ENCODE peak calls at places on chromosome X, in nine cellular contexts. N, Z, D, U, T, W, H, G and A are unnamed samples.

GRCh38 chrX:23844502-23845138 is 61.6 kb downstream of the SAT1 start:
- DNase-seq in N (peak), Z (no peak), D (no peak), U (peak), T (peak), W (no peak), H (no peak), G (peak), A (no peak)

GRCh38 chrX:136156560-136157117 is 9.3 kb downstream of the FHL1 start:
- DNase-seq in N (no peak), Z (no peak), D (no peak), U (no peak), T (no peak), W (no peak), H (no peak), G (no peak), A (no peak)

GRCh38 chrX:143304518-143304917 is 212.8 kb downstream of the SPANXN3 start:
- DNase-seq in N (no peak), Z (no peak), D (no peak), U (no peak), T (no peak), W (no peak), H (no peak), G (no peak), A (no peak)

GRCh38 chrX:2888309-2888708 is 40.8 kb downstream of the ARSD start:
- DNase-seq in N (peak), Z (no peak), D (no peak), U (no peak), T (no peak), W (no peak), H (no peak), G (no peak), A (no peak)

GRCh38 chrX:46582964-46583363 is 9.4 kb downstream of the CHST7 start:
- DNase-seq in N (peak), Z (no peak), D (no peak), U (peak), T (no peak), W (peak), H (no peak), G (peak), A (peak)

GRCh38 chrX:155745792-155746191 is 133.0 kb upstream of the TMLHE start:
- DNase-seq in N (peak), Z (no peak), D (no peak), U (peak), T (peak), W (no peak), H (no peak), G (peak), A (peak)

GRCh38 chrX:1248381-1249061 is 20.1 kb upstream of the CSF2RA start:
- DNase-seq in N (no peak), Z (peak), D (no peak), U (no peak), T (peak), W (no peak), H (no peak), G (no peak), A (no peak)

GRCh38 chrX:20378291-20378920 is 111.7 kb upstream of the RPS6KA3 start:
- DNase-seq in N (no peak), Z (no peak), D (no peak), U (peak), T (no peak), W (no peak), H (no peak), G (no peak), A (no peak)

GRCh38 chrX:42119076-42119475 is 195.7 kb upstream of the CASK start:
- DNase-seq in N (peak), Z (no peak), D (no peak), U (peak), T (no peak), W (no peak), H (no peak), G (peak), A (peak)

GRCh38 chrX:19810370-19810769 is 77.0 kb downstream of the SH3KBP1 start:
- DNase-seq in N (peak), Z (no peak), D (no peak), U (no peak), T (no peak), W (no peak), H (no peak), G (no peak), A (no peak)

GRCh38 chrX:97740886-97741285 is 857.2 kb downstream of the RPA4 start:
- DNase-seq in N (no peak), Z (no peak), D (no peak), U (peak), T (no peak), W (no peak), H (no peak), G (no peak), A (no peak)

GRCh38 chrX:134186362-134187121 is 50.4 kb upstream of the CCDC160 start:
- DNase-seq in N (no peak), Z (no peak), D (no peak), U (no peak), T (peak), W (no peak), H (no peak), G (no peak), A (no peak)

GRCh38 chrX:118552501-118552900 is 56.9 kb downstream of the DOCK11 start:
- DNase-seq in N (peak), Z (no peak), D (no peak), U (peak), T (no peak), W (no peak), H (no peak), G (peak), A (peak)

GRCh38 chrX:22950278-22951266 is 49.2 kb upstream of the DDX53 start:
- DNase-seq in N (peak), Z (no peak), D (peak), U (peak), T (no peak), W (peak), H (no peak), G (peak), A (peak)

GRCh38 chrX:55201930-55202579 is 18.1 kb upstream of the PAGE5 start:
- DNase-seq in N (no peak), Z (no peak), D (no peak), U (peak), T (no peak), W (no peak), H (no peak), G (peak), A (no peak)

GRCh38 chrX:34299451-34299967 is 167.4 kb upstream of the FAM47A start:
- DNase-seq in N (no peak), Z (no peak), D (no peak), U (no peak), T (no peak), W (no peak), H (no peak), G (no peak), A (no peak)

GRCh38 chrX:115054876-115055275 is 37.5 kb upstream of the IL13RA2 start:
- DNase-seq in N (no peak), Z (no peak), D (no peak), U (peak), T (no peak), W (no peak), H (no peak), G (no peak), A (no peak)

GRCh38 chrX:74262472-74263209 is 41.3 kb upstream of the ZCCHC13 start:
- DNase-seq in N (no peak), Z (no peak), D (no peak), U (no peak), T (no peak), W (no peak), H (no peak), G (no peak), A (no peak)

GRCh38 chrX:130994671-130995070 is 63.5 kb upstream of the ARHGAP36 start:
- DNase-seq in N (peak), Z (no peak), D (no peak), U (peak), T (peak), W (no peak), H (no peak), G (peak), A (peak)

GRCh38 chrX:123818243-123818642 is 41.6 kb upstream of the XIAP start:
- DNase-seq in N (peak), Z (no peak), D (no peak), U (peak), T (no peak), W (no peak), H (no peak), G (peak), A (no peak)

GRCh38 chrX:10387011-10387410 is 230.2 kb downstream of the CLCN4 start:
- DNase-seq in N (peak), Z (no peak), D (no peak), U (peak), T (no peak), W (no peak), H (no peak), G (peak), A (no peak)

GRCh38 chrX:15848576-15848975 is 6.0 kb downstream of the AP1S2 start:
- DNase-seq in N (no peak), Z (no peak), D (no peak), U (peak), T (no peak), W (no peak), H (no peak), G (no peak), A (no peak)

GRCh38 chrX:42694260-42694815 is 83.6 kb downstream of the PPP1R2C start:
- DNase-seq in N (no peak), Z (no peak), D (peak), U (no peak), T (no peak), W (no peak), H (no peak), G (no peak), A (no peak)

GRCh38 chrX:121496966-121497365 is 449.6 kb downstream of the GLUD2 start:
- DNase-seq in N (peak), Z (no peak), D (no peak), U (no peak), T (no peak), W (no peak), H (no peak), G (no peak), A (peak)

GRCh38 chrX:20143539-20143938 is 1.9 kb upstream of the EIF1AX start:
- DNase-seq in N (no peak), Z (no peak), D (no peak), U (no peak), T (no peak), W (no peak), H (no peak), G (no peak), A (no peak)

GRCh38 chrX:102745513-102746133 is 25.1 kb downstream of the GPRASP3 start:
- DNase-seq in N (no peak), Z (peak), D (peak), U (no peak), T (peak), W (no peak), H (no peak), G (no peak), A (peak)

GRCh38 chrX:18793601-18794089 is 86.2 kb downstream of the PPEF1 start:
- DNase-seq in N (peak), Z (no peak), D (no peak), U (no peak), T (no peak), W (no peak), H (no peak), G (no peak), A (peak)
- H3K4me3 ChIP-seq in N (no peak), Z (no peak), D (no peak), U (no peak), T (no peak), W (no peak), H (no peak), G (no peak), A (no peak)

GRCh38 chrX:129461801-129462456 is 61.4 kb downstream of the SMARCA1 start:
- DNase-seq in N (no peak), Z (no peak), D (no peak), U (no peak), T (no peak), W (no peak), H (no peak), G (no peak), A (no peak)

DNA sequence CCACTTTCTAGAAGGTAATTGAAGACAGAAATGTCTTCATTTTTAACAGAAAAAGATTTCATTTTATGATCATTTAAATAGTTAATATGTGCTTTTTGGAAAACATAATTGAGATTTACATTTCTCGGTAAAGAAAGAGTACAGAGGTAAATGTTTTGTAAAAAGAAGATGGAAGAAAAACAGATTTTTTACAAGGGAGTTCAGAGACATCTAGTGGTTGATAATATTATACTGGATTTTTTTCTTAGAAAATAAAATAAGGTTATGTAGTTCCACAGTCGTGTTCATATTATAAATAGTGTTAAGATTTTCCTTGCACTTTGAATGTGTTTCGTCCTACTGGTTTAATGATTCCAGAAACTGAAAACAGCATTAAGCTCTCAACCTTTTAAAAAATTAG is 60.6 kb downstream of the SMARCA1 start:
- DNase-seq in N (no peak), Z (no peak), D (no peak), U (no peak), T (no peak), W (no peak), H (no peak), G (no peak), A (no peak)
- TF ChIP-seq CTCF in N (peak), Z (no peak), D (peak), U (peak), T (peak), W (peak), H (no peak), G (peak), A (no peak)

DNA sequence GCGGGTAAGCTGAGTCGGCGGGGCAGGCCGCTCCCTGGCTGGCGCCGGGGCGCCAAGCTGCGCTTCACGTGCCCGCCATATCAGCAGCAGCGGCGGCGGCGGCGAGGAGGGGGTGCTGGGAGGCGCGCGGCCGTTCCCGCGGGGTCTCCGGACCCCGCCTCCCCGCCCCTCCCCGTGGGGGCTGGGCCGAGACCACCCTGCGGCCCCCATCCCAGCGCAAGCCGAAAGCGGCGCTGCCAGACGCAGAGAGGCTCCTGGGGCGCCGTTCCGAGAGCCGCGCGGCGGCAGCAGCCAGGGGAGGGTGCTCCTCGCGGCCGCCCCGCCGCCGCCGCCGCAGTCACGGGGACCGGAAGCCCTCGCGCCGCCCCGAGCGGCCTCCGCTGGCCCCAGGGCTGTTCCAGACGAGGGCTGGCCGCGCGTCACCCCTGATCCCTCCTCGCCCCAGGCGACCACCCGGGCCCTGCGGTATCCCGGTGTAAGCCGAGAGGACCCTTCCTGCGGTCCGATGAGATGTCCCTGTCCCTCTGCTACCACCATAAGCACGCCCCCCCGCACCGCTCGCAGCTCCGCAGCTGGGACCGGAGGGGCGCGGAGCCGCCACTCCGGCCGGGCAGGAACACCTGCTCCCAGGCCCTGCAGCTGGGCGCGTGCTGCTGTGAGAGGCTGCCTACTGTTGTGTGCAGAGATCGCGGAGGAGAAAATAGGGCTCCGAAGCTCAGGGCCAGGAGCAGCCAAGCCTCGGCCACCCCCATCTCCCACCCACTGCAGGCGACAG is 7.4 kb upstream of the BCOR start:
- DNase-seq in N (no peak), Z (peak), D (no peak), U (no peak), T (peak), W (no peak), H (no peak), G (no peak), A (no peak)
- H3K4me3 ChIP-seq in N (peak), Z (peak), D (peak), U (peak), T (peak), W (peak), H (peak), G (peak), A (peak)

GRCh38 chrX:137354851-137355250 is 211.1 kb upstream of the ZIC3 start:
- DNase-seq in N (no peak), Z (no peak), D (no peak), U (no peak), T (no peak), W (no peak), H (no peak), G (no peak), A (no peak)

GRCh38 chrX:137353404-137353803 is 212.5 kb upstream of the ZIC3 start:
- DNase-seq in N (no peak), Z (no peak), D (no peak), U (no peak), T (no peak), W (no peak), H (no peak), G (no peak), A (no peak)

DNA sequence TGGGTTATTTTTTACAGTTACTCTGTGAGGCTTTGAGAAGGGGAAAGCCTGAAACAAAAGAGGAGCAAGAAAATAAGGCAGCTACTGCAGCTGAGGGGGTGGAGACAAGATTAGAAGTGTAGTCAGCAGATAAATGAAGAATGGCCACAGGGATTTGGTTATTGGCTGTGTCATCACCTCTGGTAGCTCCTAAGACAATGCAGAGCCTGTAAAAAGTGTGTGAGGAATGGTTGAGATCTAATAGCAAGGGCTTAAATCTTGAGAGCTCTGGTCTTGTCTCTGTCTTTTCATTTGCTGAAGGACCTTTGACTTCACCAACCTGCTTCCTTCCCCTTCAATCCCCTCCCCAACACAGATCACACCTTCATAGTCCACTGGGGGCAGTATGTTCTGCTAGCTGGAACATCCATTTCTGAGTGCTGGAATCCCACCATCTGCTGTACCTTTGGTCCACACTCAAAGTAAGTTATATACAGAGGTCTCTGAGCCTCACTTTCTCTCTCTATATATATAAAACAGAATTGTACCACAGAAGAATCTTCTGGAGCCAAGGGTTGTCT is 213.7 kb upstream of the ZIC3 start:
- DNase-seq in N (no peak), Z (no peak), D (no peak), U (no peak), T (no peak), W (no peak), H (no peak), G (no peak), A (no peak)
- TF ChIP-seq CTCF in N (no peak), Z (no peak), D (no peak), U (no peak), T (no peak), W (no peak), H (no peak), G (no peak), A (no peak)

GRCh38 chrX:31098081-31098480 is 26.2 kb upstream of the FTHL17 start:
- DNase-seq in N (no peak), Z (no peak), D (no peak), U (no peak), T (no peak), W (no peak), H (no peak), G (no peak), A (no peak)

GRCh38 chrX:31091819-31092218 is 20.0 kb upstream of the FTHL17 start:
- DNase-seq in N (no peak), Z (no peak), D (no peak), U (no peak), T (no peak), W (no peak), H (no peak), G (no peak), A (no peak)

GRCh38 chrX:31093639-31093975 is 21.8 kb upstream of the FTHL17 start:
- DNase-seq in N (no peak), Z (no peak), D (no peak), U (no peak), T (no peak), W (no peak), H (no peak), G (no peak), A (no peak)

GRCh38 chrX:31092476-31092875 is 20.6 kb upstream of the FTHL17 start:
- DNase-seq in N (no peak), Z (no peak), D (no peak), U (peak), T (no peak), W (no peak), H (no peak), G (no peak), A (no peak)

GRCh38 chrX:31092970-31093638 is 21.3 kb upstream of the FTHL17 start:
- DNase-seq in N (no peak), Z (no peak), D (no peak), U (no peak), T (no peak), W (no peak), H (no peak), G (no peak), A (no peak)
- H3K4me3 ChIP-seq in N (no peak), Z (no peak), D (no peak), U (no peak), T (no peak), W (no peak), H (no peak), G (no peak), A (no peak)

GRCh38 chrX:13764284-13764683 is 29.7 kb downstream of the OFD1 start:
- DNase-seq in N (no peak), Z (no peak), D (no peak), U (no peak), T (no peak), W (no peak), H (no peak), G (no peak), A (no peak)

GRCh38 chrX:13762015-13762414 is 27.5 kb downstream of the OFD1 start:
- DNase-seq in N (no peak), Z (no peak), D (no peak), U (no peak), T (no peak), W (no peak), H (no peak), G (no peak), A (no peak)

GRCh38 chrX:13763489-13763888 is 28.9 kb downstream of the OFD1 start:
- DNase-seq in N (no peak), Z (no peak), D (peak), U (no peak), T (no peak), W (no peak), H (no peak), G (no peak), A (no peak)

GRCh38 chrX:13761606-13762005 is 27.1 kb downstream of the OFD1 start:
- DNase-seq in N (peak), Z (no peak), D (no peak), U (peak), T (no peak), W (no peak), H (no peak), G (peak), A (no peak)

DNA sequence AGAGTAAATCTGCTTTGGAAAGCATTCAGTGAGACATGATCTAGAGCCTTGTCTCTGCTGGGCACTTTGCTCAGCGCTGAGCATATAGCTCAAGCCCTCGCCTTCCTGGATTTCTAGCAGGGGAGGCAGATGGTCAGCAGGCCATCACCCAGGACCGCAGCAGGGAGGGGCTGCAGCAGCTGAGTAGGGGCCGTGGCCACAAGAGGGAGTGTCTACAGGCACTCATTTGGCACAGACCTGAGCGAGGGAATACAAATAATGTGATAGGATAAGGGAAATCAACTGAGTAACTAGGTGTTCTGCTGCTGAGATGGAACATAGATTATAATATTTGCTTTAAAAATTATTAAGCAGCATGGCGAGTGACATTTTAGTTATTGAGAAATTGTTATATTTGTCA is 30.2 kb downstream of the OFD1 start:
- DNase-seq in N (no peak), Z (no peak), D (peak), U (peak), T (peak), W (no peak), H (no peak), G (no peak), A (peak)
- TF ChIP-seq CTCF in N (peak), Z (no peak), D (peak), U (peak), T (peak), W (peak), H (no peak), G (peak), A (peak)